ENCODE peak calls at places on chromosomes 2 and 18, in eight cellular contexts. D, H, Y, Z, Q, U, T and V are unnamed samples.

GRCh38 chr2:66428986-66429612 is 5.8 kb upstream of the MEIS1 start:
- DNase-seq in D (peak), H (no peak), Y (peak), Z (no peak), Q (no peak), U (no peak), T (peak), V (peak)

GRCh38 chr2:142291964-142292363 is 161.1 kb upstream of the LRP1B start:
- DNase-seq in D (no peak), H (no peak), Y (no peak), Z (no peak), Q (no peak), U (no peak), T (no peak), V (no peak)

GRCh38 chr2:26300234-26300641 is 45.7 kb upstream of the SELENOI start:
- DNase-seq in D (no peak), H (no peak), Y (no peak), Z (no peak), Q (no peak), U (no peak), T (peak), V (no peak)

GRCh38 chr2:240463274-240463865 is 27.9 kb downstream of the GPC1 start:
- DNase-seq in D (peak), H (no peak), Y (peak), Z (peak), Q (no peak), U (no peak), T (no peak), V (no peak)

GRCh38 chr18:67742525-67742924 is 226.0 kb upstream of the DSEL start:
- DNase-seq in D (no peak), H (no peak), Y (no peak), Z (no peak), Q (no peak), U (no peak), T (no peak), V (no peak)

GRCh38 chr2:107215764-107216398 is 329.9 kb upstream of the ST6GAL2 start:
- DNase-seq in D (no peak), H (no peak), Y (no peak), Z (no peak), Q (no peak), U (no peak), T (no peak), V (no peak)

GRCh38 chr2:169528271-169528701 is 18.8 kb downstream of the KLHL41 start:
- DNase-seq in D (peak), H (peak), Y (peak), Z (peak), Q (peak), U (peak), T (peak), V (peak)

GRCh38 chr2:192828947-192829346 is 634.2 kb upstream of the TMEFF2 start:
- DNase-seq in D (no peak), H (no peak), Y (peak), Z (no peak), Q (no peak), U (no peak), T (no peak), V (no peak)